ENCODE peak calls at places on chromosomes 12 and 14, in eight cellular contexts. K is left ventricle myocardium superior; B is KBM-7; J is Ammon's horn; N is dorsolateral prefrontal cortex; X is ELR; T is CD4-positive, alpha-beta T cell; U is COR-L47. E is an unnamed sample.
A peak's percentile ranks its signal among the peaks of the same experiment; 100 is the strongest.

GRCh38 chr14:75995372-75996041 is 9.9 kb downstream of the IFT43 start:
- DNase-seq in K (peak; percentile 71), B (no peak), J (no peak), N (no peak), X (no peak), T (no peak), U (no peak), E (no peak)

GRCh38 chr12:53056296-53056695 is 6.4 kb downstream of the TNS2 start:
- DNase-seq in K (no peak), B (no peak), J (no peak), N (peak; percentile 38), X (no peak), T (no peak), U (no peak), E (no peak)

GRCh38 chr12:133135747-133136146 is 5.3 kb downstream of the ZNF10 start:
- DNase-seq in K (no peak), B (no peak), J (no peak), N (no peak), X (no peak), T (no peak), U (no peak), E (no peak)

GRCh38 chr12:58537278-58537677 is 383.0 kb downstream of the LRIG3 start:
- DNase-seq in K (no peak), B (no peak), J (peak; percentile 35), N (no peak), X (peak; percentile 85), T (no peak), U (no peak), E (no peak)

GRCh38 chr12:20801035-20801434 is 9.5 kb upstream of the SLCO1B3 start:
- DNase-seq in K (no peak), B (no peak), J (no peak), N (no peak), X (no peak), T (no peak), U (no peak), E (no peak)

GRCh38 chr14:80152166-80152565 is 59.1 kb downstream of the DIO2 start:
- DNase-seq in K (no peak), B (no peak), J (no peak), N (no peak), X (no peak), T (no peak), U (no peak), E (no peak)

GRCh38 chr12:69916541-69917270 is 91.7 kb downstream of the MYRFL start:
- DNase-seq in K (no peak), B (no peak), J (no peak), N (no peak), X (no peak), T (no peak), U (no peak), E (no peak)

GRCh38 chr12:40286583-40286982 is 61.8 kb downstream of the LRRK2 start:
- DNase-seq in K (no peak), B (no peak), J (no peak), N (no peak), X (no peak), T (no peak), U (no peak), E (no peak)

GRCh38 chr12:27226319-27226984 is 17.6 kb upstream of the STK38L start:
- DNase-seq in K (no peak), B (no peak), J (peak; percentile 27), N (no peak), X (no peak), T (no peak), U (no peak), E (no peak)

GRCh38 chr12:53776872-53777271 is 25.1 kb upstream of the CISTR start:
- DNase-seq in K (no peak), B (no peak), J (no peak), N (no peak), X (no peak), T (no peak), U (no peak), E (no peak)

GRCh38 chr12:39343665-39344064 is 99.3 kb downstream of the KIF21A start:
- DNase-seq in K (no peak), B (no peak), J (no peak), N (no peak), X (no peak), T (no peak), U (no peak), E (no peak)

GRCh38 chr12:604956-605355 is 58.3 kb downstream of the NINJ2 start:
- DNase-seq in K (no peak), B (no peak), J (no peak), N (no peak), X (no peak), T (no peak), U (no peak), E (no peak)

GRCh38 chr14:104688755-104689619 is at the start of gene INF2:
- DNase-seq in K (peak; percentile 85), B (no peak), J (peak; percentile 78), N (no peak), X (peak; percentile 77), T (peak; percentile 53), U (peak; percentile 69), E (no peak)

GRCh38 chr12:27981874-27982273 is 9.3 kb upstream of the PTHLH start:
- DNase-seq in K (no peak), B (no peak), J (no peak), N (no peak), X (peak; percentile 94), T (no peak), U (no peak), E (no peak)

GRCh38 chr14:33871394-33871793 is 79.5 kb downstream of the EGLN3 start:
- DNase-seq in K (no peak), B (no peak), J (no peak), N (no peak), X (no peak), T (no peak), U (no peak), E (no peak)

GRCh38 chr12:103769240-103769945 is 71.6 kb downstream of the NT5DC3 start:
- DNase-seq in K (no peak), B (peak; percentile 54), J (no peak), N (no peak), X (no peak), T (no peak), U (no peak), E (no peak)

GRCh38 chr12:26286186-26286585 is 90.8 kb downstream of the SSPN start:
- DNase-seq in K (no peak), B (no peak), J (peak; percentile 40), N (no peak), X (no peak), T (no peak), U (no peak), E (peak; percentile 2)

GRCh38 chr12:91882910-91883309 is 262.7 kb downstream of the BTG1 start:
- DNase-seq in K (no peak), B (no peak), J (no peak), N (no peak), X (no peak), T (no peak), U (no peak), E (no peak)

GRCh38 chr12:58378038-58378437 is 436.7 kb downstream of the ATP23 start:
- DNase-seq in K (no peak), B (no peak), J (no peak), N (no peak), X (no peak), T (no peak), U (no peak), E (no peak)

GRCh38 chr14:97946291-97946690 is 1149.1 kb downstream of the VRK1 start:
- DNase-seq in K (no peak), B (no peak), J (no peak), N (no peak), X (no peak), T (no peak), U (peak; percentile 12), E (no peak)

GRCh38 chr12:51636581-51636980 is 45.5 kb downstream of the SCN8A start:
- DNase-seq in K (no peak), B (no peak), J (no peak), N (no peak), X (peak; percentile 80), T (no peak), U (no peak), E (no peak)

GRCh38 chr12:80778005-80778541 is 61.4 kb downstream of the MYF5 start:
- DNase-seq in K (peak; percentile 30), B (peak; percentile 96), J (peak; percentile 69), N (no peak), X (peak; percentile 71), T (no peak), U (peak; percentile 88), E (peak; percentile 63)

GRCh38 chr14:80059041-80059440 is 152.3 kb downstream of the DIO2 start:
- DNase-seq in K (no peak), B (no peak), J (no peak), N (no peak), X (peak; percentile 18), T (no peak), U (no peak), E (no peak)

GRCh38 chr12:48602192-48602989 is 32.5 kb upstream of the LALBA start:
- DNase-seq in K (no peak), B (peak; percentile 26), J (no peak), N (no peak), X (no peak), T (no peak), U (no peak), E (no peak)

GRCh38 chr12:54125950-54126695 is 62.7 kb downstream of the SMUG1 start:
- DNase-seq in K (peak; percentile 51), B (no peak), J (peak; percentile 43), N (no peak), X (no peak), T (no peak), U (no peak), E (no peak)

GRCh38 chr12:47156167-47156736 is 76.5 kb upstream of the AMIGO2 start:
- DNase-seq in K (peak; percentile 38), B (peak; percentile 18), J (peak; percentile 36), N (no peak), X (no peak), T (no peak), U (no peak), E (no peak)

GRCh38 chr12:51848843-51849735 is 571 bp upstream of the FIGNL2 start:
- DNase-seq in K (no peak), B (no peak), J (no peak), N (no peak), X (no peak), T (no peak), U (no peak), E (no peak)

GRCh38 chr14:24351517-24351916 is 11.7 kb upstream of the RIPK3 start:
- DNase-seq in K (no peak), B (no peak), J (no peak), N (no peak), X (no peak), T (no peak), U (peak; percentile 12), E (no peak)

GRCh38 chr12:116142936-116143882 is 134.3 kb downstream of the MED13L start:
- DNase-seq in K (no peak), B (peak; percentile 60), J (no peak), N (no peak), X (peak; percentile 94), T (no peak), U (no peak), E (no peak)

GRCh38 chr12:71005166-71005565 is 84.6 kb upstream of the PTPRR start:
- DNase-seq in K (no peak), B (no peak), J (no peak), N (no peak), X (no peak), T (no peak), U (no peak), E (no peak)

GRCh38 chr14:21978184-21978998 is 304.8 kb upstream of the OR4E1 start:
- DNase-seq in K (peak; percentile 30), B (peak; percentile 52), J (peak; percentile 22), N (no peak), X (peak; percentile 38), T (peak; percentile 55), U (no peak), E (no peak)

GRCh38 chr12:115023279-115023678 is 339.3 kb upstream of the TBX3 start:
- DNase-seq in K (peak; percentile 63), B (no peak), J (peak; percentile 14), N (no peak), X (no peak), T (no peak), U (no peak), E (peak; percentile 61)

GRCh38 chr12:21962236-21962635 is 21.0 kb upstream of the ABCC9 start:
- DNase-seq in K (no peak), B (no peak), J (no peak), N (no peak), X (peak; percentile 90), T (no peak), U (no peak), E (no peak)

GRCh38 chr12:122793685-122794106 is 19.3 kb downstream of the CCDC62 start:
- DNase-seq in K (no peak), B (peak; percentile 69), J (peak; percentile 72), N (no peak), X (peak; percentile 76), T (no peak), U (peak; percentile 17), E (peak; percentile 31)